ENCODE peak calls at places on chromosomes 16 and 17, in eight cellular contexts. M is AG04449, R is cardiac fibroblast, F is tibial artery, Z is tibial nerve, Q is brain microvascular endothelial cell, E is adrenal gland, V is fibroblast of mammary gland. K is an unnamed sample.

GRCh38 chr17:37358098-37358829 is 17.5 kb upstream of the C17orf78 start:
- DNase-seq in M (no peak), R (peak; percentile 38), F (peak; percentile 70), Z (peak; percentile 16), Q (peak; percentile 47), E (peak; percentile 58), V (peak; percentile 42), K (peak; percentile 44)

GRCh38 chr17:76032073-76032779 is 5.1 kb upstream of the EVPL start:
- DNase-seq in M (no peak), R (no peak), F (no peak), Z (no peak), Q (no peak), E (no peak), V (no peak), K (no peak)

GRCh38 chr16:87603684-87604571 is 1.6 kb downstream of the JPH3 start:
- DNase-seq in M (no peak), R (no peak), F (no peak), Z (no peak), Q (no peak), E (no peak), V (no peak), K (no peak)

GRCh38 chr17:80842456-80843053 is 149.1 kb upstream of the CHMP6 start:
- DNase-seq in M (no peak), R (no peak), F (no peak), Z (no peak), Q (no peak), E (no peak), V (no peak), K (no peak)

GRCh38 chr16:54201200-54201599 is 85.4 kb downstream of the IRX3 start:
- DNase-seq in M (no peak), R (no peak), F (no peak), Z (no peak), Q (no peak), E (no peak), V (no peak), K (no peak)

GRCh38 chr16:69860233-69861231 is 90.6 kb upstream of the CLEC18A start:
- DNase-seq in M (no peak), R (no peak), F (no peak), Z (no peak), Q (no peak), E (no peak), V (no peak), K (no peak)

GRCh38 chr17:61352771-61353170 is 46.9 kb upstream of the TBX2 start:
- DNase-seq in M (no peak), R (no peak), F (no peak), Z (no peak), Q (no peak), E (no peak), V (no peak), K (no peak)

GRCh38 chr16:85515830-85516397 is 97.2 kb upstream of the GSE1 start:
- DNase-seq in M (no peak), R (no peak), F (no peak), Z (no peak), Q (no peak), E (no peak), V (no peak), K (no peak)

GRCh38 chr16:7332611-7333010 is at the start of gene RBFOX1:
- DNase-seq in M (no peak), R (no peak), F (no peak), Z (no peak), Q (no peak), E (no peak), V (no peak), K (no peak)

GRCh38 chr17:56292010-56292409 is 138.7 kb downstream of the ANKFN1 start:
- DNase-seq in M (peak; percentile 40), R (peak; percentile 46), F (no peak), Z (no peak), Q (no peak), E (no peak), V (peak; percentile 91), K (peak; percentile 39)

GRCh38 chr16:87053016-87053982 is 263.9 kb downstream of the C16orf95 start:
- DNase-seq in M (no peak), R (no peak), F (peak; percentile 61), Z (no peak), Q (no peak), E (no peak), V (no peak), K (no peak)

GRCh38 chr16:66924527-66925321 is 611 bp downstream of the RRAD start:
- DNase-seq in M (no peak), R (no peak), F (peak; percentile 81), Z (no peak), Q (no peak), E (peak; percentile 34), V (no peak), K (no peak)

GRCh38 chr16:75364286-75364791 is 69.0 kb downstream of the CFDP1 start:
- DNase-seq in M (no peak), R (no peak), F (no peak), Z (no peak), Q (no peak), E (no peak), V (no peak), K (no peak)

GRCh38 chr16:50669741-50670140 is 11.4 kb downstream of the SNX20 start:
- DNase-seq in M (no peak), R (no peak), F (no peak), Z (no peak), Q (no peak), E (no peak), V (no peak), K (no peak)

GRCh38 chr16:50665128-50665878 is 15.8 kb downstream of the SNX20 start:
- DNase-seq in M (no peak), R (peak; percentile 78), F (peak; percentile 88), Z (peak; percentile 84), Q (peak; percentile 66), E (peak; percentile 87), V (peak; percentile 64), K (peak; percentile 76)

GRCh38 chr16:50666658-50667496 is 14.2 kb downstream of the SNX20 start:
- DNase-seq in M (no peak), R (no peak), F (no peak), Z (no peak), Q (no peak), E (no peak), V (no peak), K (no peak)

GRCh38 chr16:50668368-50669008 is 12.6 kb downstream of the SNX20 start:
- DNase-seq in M (no peak), R (no peak), F (no peak), Z (no peak), Q (no peak), E (no peak), V (no peak), K (no peak)

GRCh38 chr16:50667497-50668367 is 13.4 kb downstream of the SNX20 start:
- DNase-seq in M (no peak), R (no peak), F (no peak), Z (no peak), Q (no peak), E (no peak), V (no peak), K (no peak)
- TF ChIP-seq CTCF in M (no peak), R (no peak), F (no peak), Z (no peak), Q (no peak), E (no peak), V (no peak), K (no peak)

GRCh38 chr17:60260540-60260939 is 110.8 kb downstream of the CA4 start:
- DNase-seq in M (no peak), R (no peak), F (no peak), Z (no peak), Q (no peak), E (no peak), V (no peak), K (no peak)
- H3K4me3 ChIP-seq in M (no peak overlapping the region), R (no peak overlapping the region), F (no peak overlapping the region), Z (no peak overlapping the region), Q (no peak overlapping the region), E (no peak overlapping the region), V (no peak overlapping the region), K (no peak overlapping the region)

GRCh38 chr17:44409309-44410028 is 20.0 kb upstream of the ITGA2B start:
- DNase-seq in M (no peak), R (no peak), F (no peak), Z (no peak), Q (no peak), E (no peak), V (no peak), K (no peak)
- TF ChIP-seq CTCF in M (no peak), R (peak; percentile 7), F (no peak), Z (no peak), Q (no peak), E (no peak), V (no peak), K (no peak)

GRCh38 chr16:57478396-57479024 is 7.8 kb downstream of the DOK4 start:
- DNase-seq in M (no peak), R (no peak), F (no peak), Z (no peak), Q (no peak), E (no peak), V (no peak), K (no peak)
- H3K4me3 ChIP-seq in M (peak overlapping the region; percentile 57), R (peak overlapping the region; percentile 65), F (peak overlapping the region; percentile 57), Z (peak overlapping the region; percentile 49), Q (peak overlapping the region; percentile 63), E (no peak overlapping the region), V (peak overlapping the region; percentile 62), K (peak overlapping the region; percentile 63)

GRCh38 chr16:56842133-56842532 is 22.9 kb upstream of the SLC12A3 start:
- DNase-seq in M (no peak), R (no peak), F (peak; percentile 17), Z (no peak), Q (no peak), E (no peak), V (no peak), K (no peak)
- TF ChIP-seq CTCF in M (no peak), R (no peak), F (no peak), Z (no peak), Q (no peak), E (no peak), V (no peak), K (no peak)

GRCh38 chr17:4364622-4365041 is 1.8 kb downstream of the UBE2G1 start:
- DNase-seq in M (no peak), R (no peak), F (no peak), Z (no peak), Q (no peak), E (peak; percentile 27), V (no peak), K (no peak)
- H3K4me3 ChIP-seq in M (peak overlapping the region; percentile 75), R (peak overlapping the region; percentile 82), F (peak overlapping the region; percentile 63), Z (peak overlapping the region; percentile 99), Q (peak overlapping the region; percentile 69), E (peak overlapping the region; percentile 76), V (peak overlapping the region; percentile 46), K (peak overlapping the region; percentile 71)

DNA sequence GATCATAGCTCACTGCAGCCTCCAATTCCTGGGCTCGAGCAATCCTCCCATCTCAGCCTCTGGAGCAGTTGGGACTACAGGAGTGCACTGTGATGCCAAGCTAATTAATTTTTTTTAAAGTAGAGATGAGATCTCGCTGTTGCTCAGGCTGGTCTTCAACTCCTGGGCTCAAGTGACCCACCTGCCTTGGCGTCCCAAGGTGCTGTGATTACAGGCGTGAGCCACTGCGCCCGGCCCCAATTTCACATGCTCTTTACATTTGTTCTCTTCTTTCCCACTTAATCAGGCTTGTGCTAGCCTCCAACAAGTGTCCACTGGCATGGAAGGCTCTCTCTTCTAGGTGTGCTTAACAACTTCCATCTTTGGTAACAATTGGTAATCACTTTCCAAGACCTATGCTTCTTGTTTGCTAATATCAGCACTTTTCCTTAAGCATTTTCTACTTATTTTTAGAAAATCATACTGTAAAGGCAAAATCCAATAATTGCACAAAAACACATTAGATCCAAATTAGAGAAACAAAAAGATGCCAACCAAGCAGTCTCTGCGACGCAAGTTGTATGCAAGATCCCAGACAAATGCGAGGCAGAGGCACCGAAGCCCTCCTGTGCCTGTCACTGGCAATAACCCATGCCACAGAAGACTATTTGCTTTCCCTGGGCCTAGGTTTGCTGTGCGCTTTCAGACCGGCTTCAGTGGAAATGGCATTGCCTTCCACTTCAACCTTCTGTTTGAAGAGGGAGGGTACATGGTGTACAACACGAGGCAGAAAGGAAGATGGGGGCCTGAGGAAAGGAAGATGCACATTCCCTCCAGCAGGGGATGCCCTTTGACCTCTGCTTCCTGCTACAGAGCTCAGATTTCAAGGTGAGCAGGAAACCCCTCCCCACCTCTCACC is 52.6 kb downstream of the NOS2 start:
- DNase-seq in M (no peak), R (no peak), F (no peak), Z (no peak), Q (no peak), E (no peak), V (no peak), K (no peak)
- TF ChIP-seq CTCF in M (peak; percentile 16), R (peak; percentile 30), F (no peak), Z (no peak), Q (peak; percentile 48), E (no peak), V (peak; percentile 35), K (peak; percentile 39)

K was measured in fibroblast of pulmonary artery.